ENCODE peak calls at places on chromosomes 5 and 9, in six cellular contexts. One of them, this sample, is unnamed.

GRCh38 chr9:23088932-23089364 is 642.3 kb downstream of the DMRTA1 start:
- DNase-seq in stimulated activated CD8-positive, alpha-beta memory T cell treated with anti-CD3 and anti-CD28 coated beads, Interleukin-15, amount 100 ng/mL, for 48 hours: no peak
- DNase-seq in activated T-cell treated with anti-CD3 and anti-CD28 coated beads for 1 hour: no peak
- DNase-seq in fibroblast of villous mesenchyme: no peak
- DNase-seq in activated CD4-positive, alpha-beta T cell treated with anti-CD3 and anti-CD28 coated beads, Interleukin-2, amount 10 ng/mL, durations not matched to agents 7 days and 5 days: no peak
- DNase-seq in AML-193: no peak
- DNase-seq in this sample: no peak

GRCh38 chr5:1399737-1400136 is 45.5 kb downstream of the SLC6A3 start:
- DNase-seq in stimulated activated CD8-positive, alpha-beta memory T cell treated with anti-CD3 and anti-CD28 coated beads, Interleukin-15, amount 100 ng/mL, for 48 hours: no peak
- DNase-seq in fibroblast of villous mesenchyme: no peak
- DNase-seq in activated T-cell treated with anti-CD3 and anti-CD28 coated beads for 1 hour: no peak
- DNase-seq in activated CD4-positive, alpha-beta T cell treated with anti-CD3 and anti-CD28 coated beads, Interleukin-2, amount 10 ng/mL, durations not matched to agents 7 days and 5 days: no peak
- DNase-seq in AML-193: no peak
- DNase-seq in this sample: no peak

GRCh38 chr9:126342621-126343031 is 16.0 kb downstream of the MVB12B start:
- DNase-seq in stimulated activated CD8-positive, alpha-beta memory T cell treated with anti-CD3 and anti-CD28 coated beads, Interleukin-15, amount 100 ng/mL, for 48 hours: no peak
- DNase-seq in AML-193: no peak
- DNase-seq in activated CD4-positive, alpha-beta T cell treated with anti-CD3 and anti-CD28 coated beads, Interleukin-2, amount 10 ng/mL, durations not matched to agents 7 days and 5 days: no peak
- DNase-seq in fibroblast of villous mesenchyme: no peak
- DNase-seq in activated T-cell treated with anti-CD3 and anti-CD28 coated beads for 1 hour: no peak
- DNase-seq in this sample: no peak

GRCh38 chr5:134944630-134945029 is 23.1 kb upstream of the CATSPER3 start:
- DNase-seq in activated CD4-positive, alpha-beta T cell treated with anti-CD3 and anti-CD28 coated beads, Interleukin-2, amount 10 ng/mL, durations not matched to agents 7 days and 5 days: no peak
- DNase-seq in stimulated activated CD8-positive, alpha-beta memory T cell treated with anti-CD3 and anti-CD28 coated beads, Interleukin-15, amount 100 ng/mL, for 48 hours: no peak
- DNase-seq in AML-193: no peak
- DNase-seq in fibroblast of villous mesenchyme: peak
- DNase-seq in activated T-cell treated with anti-CD3 and anti-CD28 coated beads for 1 hour: no peak
- DNase-seq in this sample: no peak

GRCh38 chr5:34499001-34499734 is 157.0 kb upstream of the RAI14 start:
- DNase-seq in activated CD4-positive, alpha-beta T cell treated with anti-CD3 and anti-CD28 coated beads, Interleukin-2, amount 10 ng/mL, durations not matched to agents 7 days and 5 days: peak
- DNase-seq in AML-193: peak
- DNase-seq in fibroblast of villous mesenchyme: peak
- DNase-seq in stimulated activated CD8-positive, alpha-beta memory T cell treated with anti-CD3 and anti-CD28 coated beads, Interleukin-15, amount 100 ng/mL, for 48 hours: peak
- DNase-seq in activated T-cell treated with anti-CD3 and anti-CD28 coated beads for 1 hour: no peak
- DNase-seq in this sample: no peak

GRCh38 chr5:75847561-75848021 is 130.4 kb upstream of the POC5 start:
- DNase-seq in stimulated activated CD8-positive, alpha-beta memory T cell treated with anti-CD3 and anti-CD28 coated beads, Interleukin-15, amount 100 ng/mL, for 48 hours: no peak
- DNase-seq in AML-193: no peak
- DNase-seq in fibroblast of villous mesenchyme: no peak
- DNase-seq in activated T-cell treated with anti-CD3 and anti-CD28 coated beads for 1 hour: no peak
- DNase-seq in activated CD4-positive, alpha-beta T cell treated with anti-CD3 and anti-CD28 coated beads, Interleukin-2, amount 10 ng/mL, durations not matched to agents 7 days and 5 days: no peak
- DNase-seq in this sample: no peak

GRCh38 chr9:37969130-37969529 is 65.2 kb upstream of the SLC25A51 start:
- DNase-seq in stimulated activated CD8-positive, alpha-beta memory T cell treated with anti-CD3 and anti-CD28 coated beads, Interleukin-15, amount 100 ng/mL, for 48 hours: no peak
- DNase-seq in AML-193: no peak
- DNase-seq in activated CD4-positive, alpha-beta T cell treated with anti-CD3 and anti-CD28 coated beads, Interleukin-2, amount 10 ng/mL, durations not matched to agents 7 days and 5 days: no peak
- DNase-seq in fibroblast of villous mesenchyme: peak
- DNase-seq in activated T-cell treated with anti-CD3 and anti-CD28 coated beads for 1 hour: no peak
- DNase-seq in this sample: no peak

GRCh38 chr9:38680827-38681226 is 39.1 kb downstream of the FAM240B start:
- DNase-seq in activated CD4-positive, alpha-beta T cell treated with anti-CD3 and anti-CD28 coated beads, Interleukin-2, amount 10 ng/mL, durations not matched to agents 7 days and 5 days: no peak
- DNase-seq in activated T-cell treated with anti-CD3 and anti-CD28 coated beads for 1 hour: no peak
- DNase-seq in fibroblast of villous mesenchyme: no peak
- DNase-seq in stimulated activated CD8-positive, alpha-beta memory T cell treated with anti-CD3 and anti-CD28 coated beads, Interleukin-15, amount 100 ng/mL, for 48 hours: no peak
- DNase-seq in AML-193: no peak
- DNase-seq in this sample: no peak

GRCh38 chr9:81848472-81848871 is 79.8 kb upstream of the SPATA31D4 start:
- DNase-seq in stimulated activated CD8-positive, alpha-beta memory T cell treated with anti-CD3 and anti-CD28 coated beads, Interleukin-15, amount 100 ng/mL, for 48 hours: no peak
- DNase-seq in AML-193: no peak
- DNase-seq in fibroblast of villous mesenchyme: peak
- DNase-seq in activated T-cell treated with anti-CD3 and anti-CD28 coated beads for 1 hour: no peak
- DNase-seq in activated CD4-positive, alpha-beta T cell treated with anti-CD3 and anti-CD28 coated beads, Interleukin-2, amount 10 ng/mL, durations not matched to agents 7 days and 5 days: no peak
- DNase-seq in this sample: no peak

GRCh38 chr9:134768332-134769083 is 112.1 kb upstream of the FCN2 start:
- DNase-seq in AML-193: no peak
- DNase-seq in activated CD4-positive, alpha-beta T cell treated with anti-CD3 and anti-CD28 coated beads, Interleukin-2, amount 10 ng/mL, durations not matched to agents 7 days and 5 days: no peak
- DNase-seq in stimulated activated CD8-positive, alpha-beta memory T cell treated with anti-CD3 and anti-CD28 coated beads, Interleukin-15, amount 100 ng/mL, for 48 hours: no peak
- DNase-seq in activated T-cell treated with anti-CD3 and anti-CD28 coated beads for 1 hour: no peak
- DNase-seq in fibroblast of villous mesenchyme: no peak
- DNase-seq in this sample: no peak

GRCh38 chr5:178086266-178086665 is 27.1 kb upstream of the N4BP3 start:
- DNase-seq in AML-193: no peak
- DNase-seq in fibroblast of villous mesenchyme: no peak
- DNase-seq in activated T-cell treated with anti-CD3 and anti-CD28 coated beads for 1 hour: no peak
- DNase-seq in stimulated activated CD8-positive, alpha-beta memory T cell treated with anti-CD3 and anti-CD28 coated beads, Interleukin-15, amount 100 ng/mL, for 48 hours: no peak
- DNase-seq in activated CD4-positive, alpha-beta T cell treated with anti-CD3 and anti-CD28 coated beads, Interleukin-2, amount 10 ng/mL, durations not matched to agents 7 days and 5 days: no peak
- DNase-seq in this sample: no peak

GRCh38 chr5:95283022-95283615 is 1.8 kb downstream of the MCTP1 start:
- DNase-seq in activated T-cell treated with anti-CD3 and anti-CD28 coated beads for 1 hour: no peak
- DNase-seq in activated CD4-positive, alpha-beta T cell treated with anti-CD3 and anti-CD28 coated beads, Interleukin-2, amount 10 ng/mL, durations not matched to agents 7 days and 5 days: no peak
- DNase-seq in fibroblast of villous mesenchyme: no peak
- DNase-seq in stimulated activated CD8-positive, alpha-beta memory T cell treated with anti-CD3 and anti-CD28 coated beads, Interleukin-15, amount 100 ng/mL, for 48 hours: no peak
- DNase-seq in AML-193: no peak
- DNase-seq in this sample: no peak

GRCh38 chr9:117160254-117160653 is 254.6 kb downstream of the ASTN2 start:
- DNase-seq in activated T-cell treated with anti-CD3 and anti-CD28 coated beads for 1 hour: no peak
- DNase-seq in activated CD4-positive, alpha-beta T cell treated with anti-CD3 and anti-CD28 coated beads, Interleukin-2, amount 10 ng/mL, durations not matched to agents 7 days and 5 days: no peak
- DNase-seq in stimulated activated CD8-positive, alpha-beta memory T cell treated with anti-CD3 and anti-CD28 coated beads, Interleukin-15, amount 100 ng/mL, for 48 hours: no peak
- DNase-seq in fibroblast of villous mesenchyme: no peak
- DNase-seq in AML-193: no peak
- DNase-seq in this sample: no peak

GRCh38 chr5:1745806-1746370 is 53.7 kb downstream of the MRPL36 start:
- DNase-seq in activated CD4-positive, alpha-beta T cell treated with anti-CD3 and anti-CD28 coated beads, Interleukin-2, amount 10 ng/mL, durations not matched to agents 7 days and 5 days: no peak
- DNase-seq in activated T-cell treated with anti-CD3 and anti-CD28 coated beads for 1 hour: no peak
- DNase-seq in stimulated activated CD8-positive, alpha-beta memory T cell treated with anti-CD3 and anti-CD28 coated beads, Interleukin-15, amount 100 ng/mL, for 48 hours: no peak
- DNase-seq in fibroblast of villous mesenchyme: no peak
- DNase-seq in AML-193: no peak
- DNase-seq in this sample: no peak

GRCh38 chr5:36156124-36156601 is 4.3 kb downstream of the SKP2 start:
- DNase-seq in activated T-cell treated with anti-CD3 and anti-CD28 coated beads for 1 hour: no peak
- DNase-seq in fibroblast of villous mesenchyme: peak
- DNase-seq in stimulated activated CD8-positive, alpha-beta memory T cell treated with anti-CD3 and anti-CD28 coated beads, Interleukin-15, amount 100 ng/mL, for 48 hours: no peak
- DNase-seq in AML-193: no peak
- DNase-seq in activated CD4-positive, alpha-beta T cell treated with anti-CD3 and anti-CD28 coated beads, Interleukin-2, amount 10 ng/mL, durations not matched to agents 7 days and 5 days: no peak
- DNase-seq in this sample: no peak

GRCh38 chr5:150766265-150766664 is 7.4 kb upstream of the DCTN4 start:
- DNase-seq in activated T-cell treated with anti-CD3 and anti-CD28 coated beads for 1 hour: no peak
- DNase-seq in AML-193: no peak
- DNase-seq in stimulated activated CD8-positive, alpha-beta memory T cell treated with anti-CD3 and anti-CD28 coated beads, Interleukin-15, amount 100 ng/mL, for 48 hours: no peak
- DNase-seq in activated CD4-positive, alpha-beta T cell treated with anti-CD3 and anti-CD28 coated beads, Interleukin-2, amount 10 ng/mL, durations not matched to agents 7 days and 5 days: no peak
- DNase-seq in fibroblast of villous mesenchyme: no peak
- DNase-seq in this sample: no peak

GRCh38 chr5:123882946-123883345 is 371.0 kb downstream of the CSNK1G3 start:
- DNase-seq in fibroblast of villous mesenchyme: peak
- DNase-seq in activated T-cell treated with anti-CD3 and anti-CD28 coated beads for 1 hour: no peak
- DNase-seq in stimulated activated CD8-positive, alpha-beta memory T cell treated with anti-CD3 and anti-CD28 coated beads, Interleukin-15, amount 100 ng/mL, for 48 hours: no peak
- DNase-seq in activated CD4-positive, alpha-beta T cell treated with anti-CD3 and anti-CD28 coated beads, Interleukin-2, amount 10 ng/mL, durations not matched to agents 7 days and 5 days: no peak
- DNase-seq in AML-193: no peak
- DNase-seq in this sample: no peak

GRCh38 chr9:72494051-72494450 is 27.4 kb upstream of the TMC1 start:
- DNase-seq in AML-193: no peak
- DNase-seq in fibroblast of villous mesenchyme: no peak
- DNase-seq in stimulated activated CD8-positive, alpha-beta memory T cell treated with anti-CD3 and anti-CD28 coated beads, Interleukin-15, amount 100 ng/mL, for 48 hours: no peak
- DNase-seq in activated T-cell treated with anti-CD3 and anti-CD28 coated beads for 1 hour: no peak
- DNase-seq in activated CD4-positive, alpha-beta T cell treated with anti-CD3 and anti-CD28 coated beads, Interleukin-2, amount 10 ng/mL, durations not matched to agents 7 days and 5 days: no peak
- DNase-seq in this sample: no peak

GRCh38 chr9:86353591-86354047 is 591 bp downstream of the TUT7 start:
- DNase-seq in fibroblast of villous mesenchyme: peak
- DNase-seq in AML-193: no peak
- DNase-seq in stimulated activated CD8-positive, alpha-beta memory T cell treated with anti-CD3 and anti-CD28 coated beads, Interleukin-15, amount 100 ng/mL, for 48 hours: no peak
- DNase-seq in activated CD4-positive, alpha-beta T cell treated with anti-CD3 and anti-CD28 coated beads, Interleukin-2, amount 10 ng/mL, durations not matched to agents 7 days and 5 days: peak
- DNase-seq in activated T-cell treated with anti-CD3 and anti-CD28 coated beads for 1 hour: peak
- DNase-seq in this sample: no peak

GRCh38 chr5:2909035-2909434 is 157.6 kb upstream of the IRX2 start:
- DNase-seq in fibroblast of villous mesenchyme: no peak
- DNase-seq in AML-193: no peak
- DNase-seq in activated T-cell treated with anti-CD3 and anti-CD28 coated beads for 1 hour: no peak
- DNase-seq in activated CD4-positive, alpha-beta T cell treated with anti-CD3 and anti-CD28 coated beads, Interleukin-2, amount 10 ng/mL, durations not matched to agents 7 days and 5 days: no peak
- DNase-seq in stimulated activated CD8-positive, alpha-beta memory T cell treated with anti-CD3 and anti-CD28 coated beads, Interleukin-15, amount 100 ng/mL, for 48 hours: no peak
- DNase-seq in this sample: no peak

GRCh38 chr5:144191998-144192397 is 21.3 kb downstream of the KCTD16 start:
- DNase-seq in fibroblast of villous mesenchyme: peak
- DNase-seq in AML-193: peak
- DNase-seq in activated CD4-positive, alpha-beta T cell treated with anti-CD3 and anti-CD28 coated beads, Interleukin-2, amount 10 ng/mL, durations not matched to agents 7 days and 5 days: peak
- DNase-seq in stimulated activated CD8-positive, alpha-beta memory T cell treated with anti-CD3 and anti-CD28 coated beads, Interleukin-15, amount 100 ng/mL, for 48 hours: no peak
- DNase-seq in activated T-cell treated with anti-CD3 and anti-CD28 coated beads for 1 hour: no peak
- DNase-seq in this sample: no peak

GRCh38 chr9:98536542-98537173 is 172.1 kb downstream of the GABBR2 start:
- DNase-seq in activated CD4-positive, alpha-beta T cell treated with anti-CD3 and anti-CD28 coated beads, Interleukin-2, amount 10 ng/mL, durations not matched to agents 7 days and 5 days: peak
- DNase-seq in fibroblast of villous mesenchyme: peak
- DNase-seq in activated T-cell treated with anti-CD3 and anti-CD28 coated beads for 1 hour: no peak
- DNase-seq in AML-193: peak
- DNase-seq in stimulated activated CD8-positive, alpha-beta memory T cell treated with anti-CD3 and anti-CD28 coated beads, Interleukin-15, amount 100 ng/mL, for 48 hours: peak
- DNase-seq in this sample: no peak

GRCh38 chr5:129163979-129164378 is 69.4 kb downstream of the ISOC1 start:
- DNase-seq in AML-193: no peak
- DNase-seq in stimulated activated CD8-positive, alpha-beta memory T cell treated with anti-CD3 and anti-CD28 coated beads, Interleukin-15, amount 100 ng/mL, for 48 hours: no peak
- DNase-seq in activated T-cell treated with anti-CD3 and anti-CD28 coated beads for 1 hour: no peak
- DNase-seq in activated CD4-positive, alpha-beta T cell treated with anti-CD3 and anti-CD28 coated beads, Interleukin-2, amount 10 ng/mL, durations not matched to agents 7 days and 5 days: no peak
- DNase-seq in fibroblast of villous mesenchyme: no peak
- DNase-seq in this sample: no peak

GRCh38 chr5:72486371-72486770 is 20.8 kb downstream of the ZNF366 start:
- DNase-seq in AML-193: no peak
- DNase-seq in fibroblast of villous mesenchyme: peak
- DNase-seq in stimulated activated CD8-positive, alpha-beta memory T cell treated with anti-CD3 and anti-CD28 coated beads, Interleukin-15, amount 100 ng/mL, for 48 hours: no peak
- DNase-seq in activated T-cell treated with anti-CD3 and anti-CD28 coated beads for 1 hour: no peak
- DNase-seq in activated CD4-positive, alpha-beta T cell treated with anti-CD3 and anti-CD28 coated beads, Interleukin-2, amount 10 ng/mL, durations not matched to agents 7 days and 5 days: no peak
- DNase-seq in this sample: no peak

GRCh38 chr9:86072393-86073016 is 26.9 kb downstream of the GOLM1 start:
- DNase-seq in activated T-cell treated with anti-CD3 and anti-CD28 coated beads for 1 hour: no peak
- DNase-seq in activated CD4-positive, alpha-beta T cell treated with anti-CD3 and anti-CD28 coated beads, Interleukin-2, amount 10 ng/mL, durations not matched to agents 7 days and 5 days: no peak
- DNase-seq in stimulated activated CD8-positive, alpha-beta memory T cell treated with anti-CD3 and anti-CD28 coated beads, Interleukin-15, amount 100 ng/mL, for 48 hours: no peak
- DNase-seq in AML-193: no peak
- DNase-seq in fibroblast of villous mesenchyme: no peak
- DNase-seq in this sample: no peak

GRCh38 chr5:172482156-172483020 is 28.1 kb upstream of the SH3PXD2B start:
- DNase-seq in stimulated activated CD8-positive, alpha-beta memory T cell treated with anti-CD3 and anti-CD28 coated beads, Interleukin-15, amount 100 ng/mL, for 48 hours: no peak
- DNase-seq in activated T-cell treated with anti-CD3 and anti-CD28 coated beads for 1 hour: no peak
- DNase-seq in AML-193: no peak
- DNase-seq in fibroblast of villous mesenchyme: no peak
- DNase-seq in activated CD4-positive, alpha-beta T cell treated with anti-CD3 and anti-CD28 coated beads, Interleukin-2, amount 10 ng/mL, durations not matched to agents 7 days and 5 days: no peak
- DNase-seq in this sample: no peak

GRCh38 chr5:181234116-181234454 is 9.6 kb downstream of the RACK1 start:
- DNase-seq in activated T-cell treated with anti-CD3 and anti-CD28 coated beads for 1 hour: no peak
- DNase-seq in fibroblast of villous mesenchyme: no peak
- DNase-seq in stimulated activated CD8-positive, alpha-beta memory T cell treated with anti-CD3 and anti-CD28 coated beads, Interleukin-15, amount 100 ng/mL, for 48 hours: no peak
- DNase-seq in activated CD4-positive, alpha-beta T cell treated with anti-CD3 and anti-CD28 coated beads, Interleukin-2, amount 10 ng/mL, durations not matched to agents 7 days and 5 days: no peak
- DNase-seq in AML-193: no peak
- DNase-seq in this sample: no peak

GRCh38 chr9:27765266-27765665 is 192.0 kb upstream of the C9orf72 start:
- DNase-seq in stimulated activated CD8-positive, alpha-beta memory T cell treated with anti-CD3 and anti-CD28 coated beads, Interleukin-15, amount 100 ng/mL, for 48 hours: no peak
- DNase-seq in fibroblast of villous mesenchyme: no peak
- DNase-seq in AML-193: no peak
- DNase-seq in activated T-cell treated with anti-CD3 and anti-CD28 coated beads for 1 hour: no peak
- DNase-seq in activated CD4-positive, alpha-beta T cell treated with anti-CD3 and anti-CD28 coated beads, Interleukin-2, amount 10 ng/mL, durations not matched to agents 7 days and 5 days: no peak
- DNase-seq in this sample: no peak

GRCh38 chr9:108746864-108747263 is 108.9 kb downstream of the ACTL7B start:
- DNase-seq in AML-193: no peak
- DNase-seq in activated T-cell treated with anti-CD3 and anti-CD28 coated beads for 1 hour: no peak
- DNase-seq in activated CD4-positive, alpha-beta T cell treated with anti-CD3 and anti-CD28 coated beads, Interleukin-2, amount 10 ng/mL, durations not matched to agents 7 days and 5 days: no peak
- DNase-seq in stimulated activated CD8-positive, alpha-beta memory T cell treated with anti-CD3 and anti-CD28 coated beads, Interleukin-15, amount 100 ng/mL, for 48 hours: no peak
- DNase-seq in fibroblast of villous mesenchyme: no peak
- DNase-seq in this sample: no peak

GRCh38 chr5:75566710-75567309 is 44.4 kb upstream of the ANKDD1B start:
- DNase-seq in stimulated activated CD8-positive, alpha-beta memory T cell treated with anti-CD3 and anti-CD28 coated beads, Interleukin-15, amount 100 ng/mL, for 48 hours: no peak
- DNase-seq in fibroblast of villous mesenchyme: peak
- DNase-seq in activated T-cell treated with anti-CD3 and anti-CD28 coated beads for 1 hour: no peak
- DNase-seq in AML-193: peak
- DNase-seq in activated CD4-positive, alpha-beta T cell treated with anti-CD3 and anti-CD28 coated beads, Interleukin-2, amount 10 ng/mL, durations not matched to agents 7 days and 5 days: peak
- DNase-seq in this sample: peak

GRCh38 chr9:132192728-132193127 is 30.9 kb downstream of the NTNG2 start:
- DNase-seq in activated CD4-positive, alpha-beta T cell treated with anti-CD3 and anti-CD28 coated beads, Interleukin-2, amount 10 ng/mL, durations not matched to agents 7 days and 5 days: no peak
- DNase-seq in AML-193: no peak
- DNase-seq in activated T-cell treated with anti-CD3 and anti-CD28 coated beads for 1 hour: no peak
- DNase-seq in fibroblast of villous mesenchyme: no peak
- DNase-seq in stimulated activated CD8-positive, alpha-beta memory T cell treated with anti-CD3 and anti-CD28 coated beads, Interleukin-15, amount 100 ng/mL, for 48 hours: no peak
- DNase-seq in this sample: no peak

GRCh38 chr5:177365845-177366527 is 8.3 kb downstream of the RGS14 start:
- DNase-seq in activated T-cell treated with anti-CD3 and anti-CD28 coated beads for 1 hour: no peak
- DNase-seq in activated CD4-positive, alpha-beta T cell treated with anti-CD3 and anti-CD28 coated beads, Interleukin-2, amount 10 ng/mL, durations not matched to agents 7 days and 5 days: no peak
- DNase-seq in stimulated activated CD8-positive, alpha-beta memory T cell treated with anti-CD3 and anti-CD28 coated beads, Interleukin-15, amount 100 ng/mL, for 48 hours: no peak
- DNase-seq in AML-193: no peak
- DNase-seq in fibroblast of villous mesenchyme: no peak
- DNase-seq in this sample: no peak

GRCh38 chr5:96254980-96255681 is 177.9 kb downstream of the PCSK1 start:
- DNase-seq in fibroblast of villous mesenchyme: peak
- DNase-seq in stimulated activated CD8-positive, alpha-beta memory T cell treated with anti-CD3 and anti-CD28 coated beads, Interleukin-15, amount 100 ng/mL, for 48 hours: no peak
- DNase-seq in activated CD4-positive, alpha-beta T cell treated with anti-CD3 and anti-CD28 coated beads, Interleukin-2, amount 10 ng/mL, durations not matched to agents 7 days and 5 days: no peak
- DNase-seq in activated T-cell treated with anti-CD3 and anti-CD28 coated beads for 1 hour: no peak
- DNase-seq in AML-193: no peak
- DNase-seq in this sample: no peak

GRCh38 chr9:14403112-14403511 is 89.2 kb upstream of the NFIB start:
- DNase-seq in activated T-cell treated with anti-CD3 and anti-CD28 coated beads for 1 hour: no peak
- DNase-seq in stimulated activated CD8-positive, alpha-beta memory T cell treated with anti-CD3 and anti-CD28 coated beads, Interleukin-15, amount 100 ng/mL, for 48 hours: no peak
- DNase-seq in activated CD4-positive, alpha-beta T cell treated with anti-CD3 and anti-CD28 coated beads, Interleukin-2, amount 10 ng/mL, durations not matched to agents 7 days and 5 days: no peak
- DNase-seq in AML-193: no peak
- DNase-seq in fibroblast of villous mesenchyme: no peak
- DNase-seq in this sample: no peak

GRCh38 chr5:132457371-132458225 is 33.0 kb downstream of the IRF1 start:
- DNase-seq in stimulated activated CD8-positive, alpha-beta memory T cell treated with anti-CD3 and anti-CD28 coated beads, Interleukin-15, amount 100 ng/mL, for 48 hours: no peak
- DNase-seq in activated T-cell treated with anti-CD3 and anti-CD28 coated beads for 1 hour: no peak
- DNase-seq in AML-193: peak
- DNase-seq in activated CD4-positive, alpha-beta T cell treated with anti-CD3 and anti-CD28 coated beads, Interleukin-2, amount 10 ng/mL, durations not matched to agents 7 days and 5 days: peak
- DNase-seq in fibroblast of villous mesenchyme: peak
- DNase-seq in this sample: no peak

GRCh38 chr9:95074632-95075269 is 242.8 kb downstream of the FANCC start:
- DNase-seq in fibroblast of villous mesenchyme: no peak
- DNase-seq in stimulated activated CD8-positive, alpha-beta memory T cell treated with anti-CD3 and anti-CD28 coated beads, Interleukin-15, amount 100 ng/mL, for 48 hours: no peak
- DNase-seq in AML-193: no peak
- DNase-seq in activated CD4-positive, alpha-beta T cell treated with anti-CD3 and anti-CD28 coated beads, Interleukin-2, amount 10 ng/mL, durations not matched to agents 7 days and 5 days: no peak
- DNase-seq in activated T-cell treated with anti-CD3 and anti-CD28 coated beads for 1 hour: no peak
- DNase-seq in this sample: no peak

GRCh38 chr5:31833005-31833404 is 194.1 kb downstream of the PDZD2 start:
- DNase-seq in stimulated activated CD8-positive, alpha-beta memory T cell treated with anti-CD3 and anti-CD28 coated beads, Interleukin-15, amount 100 ng/mL, for 48 hours: no peak
- DNase-seq in activated T-cell treated with anti-CD3 and anti-CD28 coated beads for 1 hour: no peak
- DNase-seq in AML-193: no peak
- DNase-seq in activated CD4-positive, alpha-beta T cell treated with anti-CD3 and anti-CD28 coated beads, Interleukin-2, amount 10 ng/mL, durations not matched to agents 7 days and 5 days: no peak
- DNase-seq in fibroblast of villous mesenchyme: no peak
- DNase-seq in this sample: no peak

This sample was measured in brain pericyte.